ENCODE peak calls at places on chromosomes 4 and X, in nine cellular contexts. J, S, F, P, Y, G, X, Q and V are unnamed samples.

GRCh38 chrX:38335382-38335781 is 8.1 kb upstream of the RPGR start:
- DNase-seq in J (no peak), S (no peak), F (no peak), P (no peak), Y (no peak), G (no peak), X (peak), Q (peak), V (no peak)

GRCh38 chr4:21011106-21011505 is 310.8 kb downstream of the PACRGL start:
- DNase-seq in J (no peak), S (no peak), F (no peak), P (no peak), Y (no peak), G (no peak), X (no peak), Q (no peak), V (no peak)

GRCh38 chr4:117137143-117137542 is 51.8 kb upstream of the TRAM1L1 start:
- DNase-seq in J (no peak), S (no peak), F (no peak), P (peak), Y (no peak), G (peak), X (peak), Q (no peak), V (no peak)

GRCh38 chrX:149539283-149540132 is 1.3 kb upstream of the EOLA1 start:
- DNase-seq in J (peak), S (peak), F (peak), P (peak), Y (peak), G (peak), X (peak), Q (peak), V (peak)

GRCh38 chrX:23844502-23845138 is 61.6 kb downstream of the SAT1 start:
- DNase-seq in J (no peak), S (no peak), F (peak), P (no peak), Y (no peak), G (no peak), X (peak), Q (peak), V (no peak)

GRCh38 chrX:124736553-124737240 is 390.3 kb downstream of the SH2D1A start:
- DNase-seq in J (peak), S (peak), F (no peak), P (no peak), Y (peak), G (no peak), X (no peak), Q (no peak), V (no peak)

GRCh38 chr4:153466637-153467153 is 535 bp downstream of the TMEM131L start:
- DNase-seq in J (peak), S (no peak), F (no peak), P (no peak), Y (peak), G (no peak), X (peak), Q (peak), V (peak)

GRCh38 chr4:171016145-171016544 is 797.1 kb upstream of the GALNTL6 start:
- DNase-seq in J (no peak), S (no peak), F (no peak), P (no peak), Y (no peak), G (no peak), X (no peak), Q (no peak), V (no peak)

GRCh38 chrX:130340271-130340670 is 552 bp downstream of the SLC25A14 start:
- DNase-seq in J (no peak), S (no peak), F (no peak), P (no peak), Y (no peak), G (no peak), X (no peak), Q (no peak), V (no peak)

GRCh38 chrX:143632625-143633387 is 3.1 kb downstream of the SLITRK4 start:
- DNase-seq in J (peak), S (no peak), F (no peak), P (no peak), Y (peak), G (peak), X (no peak), Q (no peak), V (no peak)

GRCh38 chr4:133802741-133803140 is 398.8 kb downstream of the PABPC4L start:
- DNase-seq in J (no peak), S (no peak), F (no peak), P (no peak), Y (no peak), G (peak), X (peak), Q (no peak), V (no peak)

GRCh38 chrX:76919761-76920160 is 492.3 kb downstream of the MAGEE1 start:
- DNase-seq in J (no peak), S (no peak), F (no peak), P (no peak), Y (no peak), G (no peak), X (no peak), Q (no peak), V (no peak)

GRCh38 chr4:158817562-158818370 is 48.9 kb downstream of the FNIP2 start:
- DNase-seq in J (no peak), S (no peak), F (no peak), P (no peak), Y (no peak), G (no peak), X (no peak), Q (no peak), V (no peak)

DNA sequence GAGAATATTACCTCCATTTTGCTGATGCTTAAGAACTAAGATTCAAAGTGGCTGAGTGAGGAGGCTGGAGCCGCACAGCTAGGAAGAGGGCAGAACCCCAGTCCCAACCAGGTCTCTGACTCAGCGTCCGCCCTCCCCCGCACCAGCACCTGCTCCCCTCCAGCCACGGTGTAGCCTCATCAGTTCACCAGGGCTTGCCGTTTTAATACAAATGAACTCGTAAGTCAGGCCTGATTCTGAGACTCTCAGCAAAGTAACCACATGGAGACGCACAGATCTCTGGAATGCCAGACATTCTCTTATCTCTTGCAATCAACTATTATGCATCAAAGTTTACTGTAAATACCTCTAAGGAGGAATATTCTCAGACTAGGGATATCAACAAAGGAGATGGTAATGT is 52.4 kb downstream of the ENPP6 start:
- DNase-seq in J (peak), S (no peak), F (peak), P (no peak), Y (no peak), G (peak), X (no peak), Q (no peak), V (no peak)
- TF ChIP-seq EZH2phosphoT487 in J (no peak), S (no peak), F (no peak), P (no peak), Y (no peak), G (no peak), X (no peak), Q (no peak), V (no peak)

DNA sequence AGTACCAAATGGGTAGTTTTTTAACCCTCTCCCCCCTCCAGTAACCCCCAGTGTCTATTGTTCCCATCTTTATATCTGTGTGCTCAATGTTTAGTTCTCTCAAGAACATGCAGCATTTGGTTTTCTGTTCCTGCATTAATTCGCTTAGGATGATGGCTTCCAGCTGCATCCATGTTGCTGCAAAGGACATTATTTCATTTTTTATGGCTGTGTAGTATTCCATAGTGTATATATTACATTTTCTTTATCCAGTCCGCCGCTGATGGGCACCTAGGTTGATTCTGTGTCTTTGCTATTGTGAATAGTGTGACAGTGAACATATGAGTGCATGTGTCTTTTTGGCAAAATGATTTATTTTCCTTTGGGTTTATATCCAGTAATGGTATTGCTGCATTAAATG is 31.9 kb upstream of the CLTRN start:
- DNase-seq in J (no peak), S (no peak), F (no peak), P (no peak), Y (no peak), G (no peak), X (no peak), Q (no peak), V (no peak)
- H3K4me3 ChIP-seq in J (no peak), S (no peak), F (no peak), P (no peak), Y (no peak), G (no peak), X (no peak), Q (no peak), V (no peak)

GRCh38 chr4:113684534-113685091 is 76.9 kb downstream of the CAMK2D start:
- DNase-seq in J (peak), S (peak), F (peak), P (no peak), Y (peak), G (peak), X (peak), Q (peak), V (peak)
- TF ChIP-seq EZH2phosphoT487 in J (no peak), S (no peak), F (no peak), P (no peak), Y (no peak), G (no peak), X (no peak), Q (no peak), V (no peak)

GRCh38 chr4:5887361-5888221 is 5.3 kb downstream of the CRMP1 start:
- DNase-seq in J (peak), S (no peak), F (peak), P (no peak), Y (peak), G (no peak), X (no peak), Q (peak), V (no peak)
- H3K4me3 ChIP-seq in J (peak), S (no peak), F (peak), P (no peak), Y (peak), G (no peak), X (no peak), Q (peak), V (no peak)

GRCh38 chr4:73860884-73861283 is 7.8 kb downstream of the PF4V1 start:
- DNase-seq in J (no peak), S (no peak), F (no peak), P (no peak), Y (no peak), G (no peak), X (no peak), Q (no peak), V (no peak)
- TF ChIP-seq EZH2phosphoT487 in J (no peak), S (no peak), F (no peak), P (no peak), Y (no peak), G (no peak), X (no peak), Q (no peak), V (no peak)

GRCh38 chrX:154378799-154379568 is at the start of gene EMD:
- DNase-seq in J (peak), S (peak), F (peak), P (peak), Y (peak), G (peak), X (peak), Q (peak), V (peak)

GRCh38 chrX:154374361-154375155 is at the start of gene FLNA:
- DNase-seq in J (peak), S (peak), F (peak), P (no peak), Y (peak), G (peak), X (peak), Q (peak), V (no peak)

GRCh38 chrX:154375156-154375504 is 696 bp upstream of the FLNA start:
- DNase-seq in J (no peak), S (no peak), F (no peak), P (no peak), Y (no peak), G (no peak), X (no peak), Q (no peak), V (no peak)

GRCh38 chrX:154378059-154378798 is 866 bp upstream of the EMD start:
- DNase-seq in J (peak), S (no peak), F (peak), P (no peak), Y (no peak), G (peak), X (peak), Q (peak), V (peak)

DNA sequence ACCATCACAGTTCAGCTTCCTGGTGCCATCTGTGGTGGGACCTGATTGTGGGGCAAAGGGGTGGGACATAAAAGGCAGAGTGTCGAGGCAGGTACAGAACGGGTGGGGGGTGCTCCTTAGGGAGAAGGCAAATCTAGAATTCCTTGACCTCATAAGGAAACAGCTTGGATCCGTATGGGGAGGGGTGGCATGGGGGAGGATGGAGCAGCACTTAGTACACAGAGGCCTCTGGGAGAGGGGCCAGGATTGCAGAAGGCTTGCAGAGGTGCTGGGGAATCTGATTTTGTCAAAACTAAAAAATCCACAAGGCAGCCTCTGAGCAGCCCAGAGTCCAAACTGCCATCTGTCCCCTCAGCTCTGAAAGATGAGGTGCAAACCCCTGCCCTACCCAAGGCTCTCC is 2.3 kb upstream of the EMD start:
- DNase-seq in J (no peak), S (no peak), F (no peak), P (no peak), Y (no peak), G (no peak), X (no peak), Q (no peak), V (no peak)
- H3K4me3 ChIP-seq in J (no peak), S (no peak), F (no peak), P (no peak), Y (no peak), G (no peak), X (no peak), Q (no peak), V (no peak)

DNA sequence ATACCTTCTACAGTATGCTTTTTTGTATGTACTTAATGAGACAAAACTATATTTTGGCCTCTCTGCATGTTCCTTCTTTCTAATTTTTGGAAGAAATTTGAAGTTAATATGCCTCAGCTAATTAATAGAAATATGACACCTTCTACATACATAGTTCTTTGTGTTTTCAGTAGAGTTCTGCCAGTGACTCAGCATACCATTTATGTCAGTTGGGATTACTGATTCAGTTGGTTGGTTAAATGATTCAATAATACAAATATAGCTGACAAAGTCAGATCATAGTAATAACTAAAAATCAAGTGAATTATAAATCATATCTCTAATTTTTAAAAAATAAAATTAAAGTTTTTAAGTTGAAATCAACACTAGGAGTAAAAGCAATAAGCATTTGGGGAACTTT is 16.8 kb downstream of the BTC start:
- DNase-seq in J (no peak), S (no peak), F (no peak), P (no peak), Y (no peak), G (peak), X (no peak), Q (no peak), V (no peak)
- TF ChIP-seq EZH2phosphoT487 in J (no peak), S (no peak), F (no peak), P (no peak), Y (no peak), G (no peak), X (no peak), Q (no peak), V (no peak)

GRCh38 chr4:186569533-186570192 is 14.3 kb upstream of the MTNR1A start:
- DNase-seq in J (no peak), S (no peak), F (no peak), P (no peak), Y (no peak), G (no peak), X (no peak), Q (no peak), V (no peak)
- H3K4me3 ChIP-seq in J (no peak), S (no peak), F (no peak), P (no peak), Y (no peak), G (no peak), X (peak), Q (peak), V (no peak)